ENCODE peak calls at places on chromosome 20, in ten cellular contexts. G, N, P, B, H, W, J, L, R and X are unnamed samples.
A peak's percentile ranks its signal among the peaks of the same experiment; 100 is the strongest.

GRCh38 chr20:63754008-63754407 is 14.4 kb downstream of the SLC2A4RG start:
- DNase-seq in H (no peak), W (no peak), N (no peak), L (no peak), R (no peak), B (no peak), P (no peak), J (no peak), G (peak; percentile 58), X (no peak)

GRCh38 chr20:13492001-13492480 is 146.7 kb downstream of the TASP1 start:
- DNase-seq in B (no peak), G (no peak), J (peak; percentile 81), L (no peak), H (no peak), N (peak; percentile 85), P (peak; percentile 19), R (peak; percentile 72), W (peak; percentile 73), X (no peak)

GRCh38 chr20:12201289-12201991 is 283.7 kb downstream of the BTBD3 start:
- DNase-seq in W (no peak), N (no peak), H (no peak), J (peak; percentile 7), L (no peak), G (no peak), P (peak; percentile 17), R (peak; percentile 16), B (no peak), X (no peak)

GRCh38 chr20:17749979-17750721 is 50.4 kb downstream of the BANF2 start:
- DNase-seq in H (peak; percentile 68), L (peak; percentile 29), R (peak; percentile 65), N (peak; percentile 9), P (peak; percentile 73), B (no peak), G (no peak), W (peak; percentile 74), J (peak; percentile 63), X (no peak)

GRCh38 chr20:3671986-3672863 is 9.0 kb upstream of the GFRA4 start:
- DNase-seq in B (no peak), N (peak; percentile 47), W (no peak), P (no peak), G (no peak), R (no peak), L (no peak), H (no peak), J (no peak), X (no peak)

GRCh38 chr20:19712737-19713260 is 45.3 kb upstream of the RIN2 start:
- DNase-seq in J (no peak), G (no peak), N (no peak), W (peak; percentile 1), L (no peak), P (no peak), H (no peak), R (peak; percentile 8), B (no peak), X (no peak)

GRCh38 chr20:855466-856360 is 22.2 kb downstream of the FAM110A start:
- DNase-seq in R (no peak), J (peak; percentile 50), P (no peak), B (no peak), N (no peak), H (no peak), L (no peak), G (no peak), W (no peak), X (no peak)

GRCh38 chr20:20184149-20184548 is 131.8 kb downstream of the CFAP61 start:
- DNase-seq in R (no peak), N (no peak), W (no peak), G (no peak), B (no peak), H (no peak), P (no peak), L (no peak), J (no peak), X (no peak)

GRCh38 chr20:21396921-21397340 is 395 bp downstream of the NKX2-4 start:
- DNase-seq in J (no peak), W (no peak), R (no peak), N (peak; percentile 76), L (no peak), P (no peak), G (peak; percentile 77), H (no peak), B (peak; percentile 25), X (no peak)

GRCh38 chr20:34945315-34946077 is 10.1 kb downstream of the GSS start:
- DNase-seq in B (peak; percentile 72), G (no peak), L (peak; percentile 80), H (no peak), W (no peak), J (no peak), R (no peak), P (no peak), N (no peak), X (no peak)

GRCh38 chr20:38435555-38435939 is 419 bp upstream of the SNHG17 start:
- DNase-seq in N (no peak), H (no peak), W (no peak), L (no peak), G (no peak), B (no peak), P (no peak), J (peak; percentile 87), R (peak; percentile 75), X (no peak)

GRCh38 chr20:6819599-6819998 is 52.1 kb downstream of the BMP2 start:
- DNase-seq in R (no peak), P (no peak), W (no peak), L (no peak), G (no peak), J (no peak), B (no peak), N (no peak), H (peak; percentile 30), X (no peak)

GRCh38 chr20:63056236-63057132 is 49.7 kb upstream of the BHLHE23 start:
- DNase-seq in N (peak; percentile 82), H (peak; percentile 20), R (no peak), W (peak; percentile 56), J (peak; percentile 6), P (peak; percentile 16), G (peak; percentile 79), B (peak; percentile 33), L (peak; percentile 42), X (no peak)

GRCh38 chr20:38383147-38383546 is 36.9 kb downstream of the LBP start:
- DNase-seq in G (no peak), H (no peak), N (no peak), R (no peak), W (no peak), B (no peak), J (no peak), P (no peak), L (no peak), X (no peak)

GRCh38 chr20:38141154-38141888 is 23.7 kb downstream of the TGM2 start:
- DNase-seq in P (no peak), N (no peak), H (no peak), W (no peak), G (peak; percentile 40), R (no peak), B (peak; percentile 29), L (no peak), J (peak; percentile 34), X (no peak)

GRCh38 chr20:5806457-5807263 is 56.5 kb downstream of the SHLD1 start:
- DNase-seq in L (no peak), N (peak; percentile 21), W (no peak), H (no peak), P (no peak), R (no peak), G (no peak), B (no peak), J (no peak), X (no peak)

GRCh38 chr20:5807431-5807830 is 57.2 kb downstream of the SHLD1 start:
- DNase-seq in N (no peak), P (no peak), J (no peak), H (no peak), L (no peak), G (no peak), R (no peak), W (no peak), B (no peak), X (no peak)

GRCh38 chr20:5808901-5809300 is 58.7 kb downstream of the SHLD1 start:
- DNase-seq in L (no peak), W (no peak), H (no peak), J (no peak), P (no peak), B (no peak), G (no peak), R (no peak), N (no peak), X (no peak)

GRCh38 chr20:5811746-5812145 is 61.5 kb downstream of the SHLD1 start:
- DNase-seq in N (no peak), B (no peak), P (no peak), R (no peak), H (no peak), J (no peak), G (no peak), W (no peak), L (no peak), X (no peak)

GRCh38 chr20:5809495-5809894 is 59.3 kb downstream of the SHLD1 start:
- DNase-seq in N (no peak), L (no peak), R (no peak), W (no peak), G (no peak), J (no peak), H (no peak), B (no peak), P (no peak), X (no peak)
- TF ChIP-seq CTCF in N (no peak), L (no peak), R (no peak), W (no peak), G (no peak), J (no peak), H (no peak), B (no peak), P (no peak), X (no peak)

GRCh38 chr20:1918766-1919165 is 23.6 kb downstream of the SIRPA start:
- DNase-seq in J (no peak), R (no peak), G (no peak), B (no peak), P (peak; percentile 45), L (no peak), H (no peak), W (no peak), N (no peak), X (no peak)
- H3K36me3 ChIP-seq in J (peaks cover 10% of the 10 kb centered on the region), R (peaks cover 42% of the 10 kb centered on the region), G (no peaks in the 10 kb centered on the region), B (no peaks in the 10 kb centered on the region), P (peaks cover 27% of the 10 kb centered on the region), L (peaks cover 62% of the 10 kb centered on the region), H (no peaks in the 10 kb centered on the region), W (peaks cover 28% of the 10 kb centered on the region), N (no peaks in the 10 kb centered on the region), X (peaks cover 44% of the 10 kb centered on the region)

DNA sequence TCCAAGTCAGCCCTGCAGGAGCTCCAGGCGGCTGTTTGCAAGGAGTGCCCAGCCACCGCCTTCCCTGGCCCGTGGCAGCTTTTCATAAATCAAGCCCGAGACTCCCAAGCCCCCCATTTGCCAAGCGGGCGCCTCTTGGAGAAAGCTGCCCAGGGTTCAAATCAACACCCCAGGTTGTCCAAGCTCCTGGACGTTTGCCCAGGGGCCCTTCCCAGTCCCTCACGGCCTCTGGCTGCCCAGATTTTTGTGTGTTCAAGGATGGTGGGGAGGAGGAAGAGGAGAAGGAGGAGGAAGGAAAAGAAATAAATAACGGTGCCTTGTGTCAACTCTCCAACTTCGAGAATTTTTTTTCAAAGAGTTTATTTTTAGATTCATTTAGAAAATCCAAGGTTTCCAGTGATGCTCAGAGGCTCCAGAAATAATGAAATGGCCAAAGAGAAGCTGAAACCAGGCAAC is 20.6 kb upstream of the NFATC2 start:
- DNase-seq in G (no peak), R (no peak), N (no peak), J (no peak), W (no peak), H (no peak), B (no peak), P (no peak), L (no peak), X (no peak)
- H3K4me3 ChIP-seq in G (peak overlapping the region; percentile 30), R (peak overlapping the region; percentile 54), N (peak overlapping the region; percentile 52), J (peak overlapping the region; percentile 53), W (peak overlapping the region; percentile 60), H (no peak overlapping the region), B (no peak overlapping the region), P (peak overlapping the region; percentile 70), L (peak overlapping the region; percentile 45), X (peak overlapping the region; percentile 73)

GRCh38 chr20:30922129-30922528 is 335.3 kb upstream of the DEFB115 start:
- DNase-seq in B (no peak), L (no peak), N (no peak), H (no peak), J (no peak), R (no peak), G (peak; percentile 66), W (no peak), P (no peak), X (no peak)
- TF ChIP-seq CTCF in B (no peak), L (no peak), N (no peak), H (no peak), J (no peak), R (no peak), G (no peak), W (no peak), P (no peak), X (no peak)